ENCODE peak calls at places on chromosomes 16 and 17, in seven cellular contexts. D, T, V, J, Z, I and G are unnamed samples.
A peak's percentile ranks its signal among the peaks of the same experiment; 100 is the strongest.

GRCh38 chr17:49582789-49583188 is 7.1 kb downstream of the NXPH3 start:
- DNase-seq in D (no peak), T (no peak), V (no peak), J (no peak), Z (no peak), I (no peak), G (no peak)

GRCh38 chr17:79993390-79994221 is 42.1 kb downstream of the TBC1D16 start:
- DNase-seq in D (no peak), T (no peak), V (no peak), J (peak; percentile 35), Z (peak; percentile 39), I (peak; percentile 94), G (peak; percentile 92)

GRCh38 chr16:19162085-19162484 is 6.0 kb upstream of the SYT17 start:
- DNase-seq in D (no peak), T (no peak), V (no peak), J (no peak), Z (no peak), I (no peak), G (no peak)

GRCh38 chr16:57512296-57513001 is 23.9 kb downstream of the CCDC102A start:
- DNase-seq in D (no peak), T (no peak), V (no peak), J (no peak), Z (no peak), I (no peak), G (no peak)

GRCh38 chr16:84194470-84195200 is 3.7 kb downstream of the ADAD2 start:
- DNase-seq in D (no peak), T (no peak), V (no peak), J (peak; percentile 33), Z (peak; percentile 59), I (no peak), G (no peak)

GRCh38 chr16:62088731-62089410 is 52.6 kb upstream of the CDH8 start:
- DNase-seq in D (no peak), T (no peak), V (no peak), J (no peak), Z (no peak), I (no peak), G (no peak)

GRCh38 chr17:7439462-7440112 is at the start of gene FGF11:
- DNase-seq in D (no peak), T (no peak), V (no peak), J (no peak), Z (peak; percentile 49), I (no peak), G (no peak)

GRCh38 chr17:30827082-30827481 is 2.6 kb upstream of the CRLF3 start:
- DNase-seq in D (no peak), T (no peak), V (no peak), J (no peak), Z (no peak), I (no peak), G (no peak)

GRCh38 chr17:77404812-77405581 is 264.2 kb downstream of the SEC14L1 start:
- DNase-seq in D (peak; percentile 68), T (peak; percentile 63), V (no peak), J (peak; percentile 85), Z (peak; percentile 80), I (no peak), G (no peak)

GRCh38 chr17:8894673-8895578 is 27.5 kb upstream of the PIK3R6 start:
- DNase-seq in D (peak; percentile 63), T (peak; percentile 75), V (peak; percentile 1), J (peak; percentile 38), Z (peak; percentile 69), I (peak; percentile 57), G (peak; percentile 55)

GRCh38 chr16:49958474-49958873 is 66.6 kb upstream of the CNEP1R1 start:
- DNase-seq in D (no peak), T (no peak), V (no peak), J (no peak), Z (no peak), I (no peak), G (no peak)

GRCh38 chr17:78356163-78356713 is 3.6 kb downstream of the SOCS3 start:
- DNase-seq in D (peak; percentile 74), T (no peak), V (no peak), J (peak; percentile 94), Z (peak; percentile 92), I (peak; percentile 63), G (no peak)

GRCh38 chr16:301950-302349 is 19.0 kb downstream of the PDIA2 start:
- DNase-seq in D (no peak), T (no peak), V (no peak), J (no peak), Z (no peak), I (no peak), G (no peak)

GRCh38 chr17:38918129-38918913 is 7.1 kb upstream of the LASP1NB start:
- DNase-seq in D (no peak), T (no peak), V (no peak), J (no peak), Z (no peak), I (no peak), G (no peak)

GRCh38 chr17:3961564-3962047 is 2.6 kb downstream of the ATP2A3 start:
- DNase-seq in D (no peak), T (no peak), V (no peak), J (peak; percentile 38), Z (peak; percentile 83), I (no peak), G (no peak)

GRCh38 chr17:47848198-47848513 is 2.8 kb downstream of the SP6 start:
- DNase-seq in D (no peak), T (no peak), V (no peak), J (no peak), Z (no peak), I (no peak), G (no peak)

GRCh38 chr16:50268352-50268751 is 2.0 kb downstream of the ADCY7 start:
- DNase-seq in D (no peak), T (no peak), V (no peak), J (no peak), Z (no peak), I (no peak), G (no peak)

GRCh38 chr16:81708459-81709368 is 70.4 kb upstream of the PLCG2 start:
- DNase-seq in D (no peak), T (peak; percentile 55), V (no peak), J (no peak), Z (no peak), I (no peak), G (no peak)

GRCh38 chr16:65414284-65414984 is 292.6 kb upstream of the CDH11 start:
- DNase-seq in D (no peak), T (no peak), V (no peak), J (no peak), Z (no peak), I (peak; percentile 23), G (no peak)

GRCh38 chr17:3710951-3711383 is 12.7 kb upstream of the HASPIN start:
- DNase-seq in D (peak; percentile 26), T (no peak), V (no peak), J (peak; percentile 68), Z (peak; percentile 86), I (no peak), G (no peak)

GRCh38 chr17:62673614-62674362 is 46.3 kb downstream of the MRC2 start:
- DNase-seq in D (no peak), T (no peak), V (no peak), J (no peak), Z (no peak), I (no peak), G (no peak)

GRCh38 chr17:8753976-8754440 is 4.3 kb downstream of the SPDYE4 start:
- DNase-seq in D (peak; percentile 18), T (no peak), V (no peak), J (no peak), Z (peak; percentile 27), I (peak; percentile 3), G (peak; percentile 67)

GRCh38 chr16:82651921-82652601 is 25.3 kb downstream of the CDH13 start:
- DNase-seq in D (no peak), T (no peak), V (no peak), J (no peak), Z (peak; percentile 23), I (no peak), G (no peak)

GRCh38 chr16:78189121-78189520 is 89.7 kb downstream of the WWOX start:
- DNase-seq in D (no peak), T (no peak), V (no peak), J (no peak), Z (peak; percentile 1), I (no peak), G (no peak)